ENCODE peak calls at places on chromosomes 16 and 17, in five cellular contexts. K is uterus; D is naive thymus-derived CD4-positive, alpha-beta T cell; C is small intestine; E is GM12878. M is an unnamed sample.
A peak's percentile ranks its signal among the peaks of the same experiment; 100 is the strongest.

GRCh38 chr17:45020354-45021138 is 30.9 kb downstream of the DCAKD start:
- DNase-seq in E (no peak), C (no peak), K (peak; percentile 30), D (no peak), M (peak; percentile 48)

GRCh38 chr16:87366930-87367329 is 16.6 kb downstream of the FBXO31 start:
- DNase-seq in E (no peak), D (no peak), C (no peak), K (no peak), M (no peak)

GRCh38 chr17:47956818-47957590 is 679 bp downstream of the PRR15L start:
- DNase-seq in D (no peak), E (no peak), C (peak; percentile 64), K (no peak), M (peak; percentile 54)

GRCh38 chr16:87182759-87183158 is 134.4 kb downstream of the C16orf95 start:
- DNase-seq in C (no peak), D (no peak), E (no peak), K (no peak), M (no peak)

GRCh38 chr17:41939044-41939695 is 8.8 kb downstream of the ODAD4 start:
- DNase-seq in D (no peak), C (no peak), E (no peak), K (no peak), M (no peak)

GRCh38 chr16:69513180-69513966 is 52.4 kb upstream of the NFAT5 start:
- DNase-seq in E (no peak), D (no peak), K (no peak), C (no peak), M (no peak)

GRCh38 chr17:63405741-63406261 is 40.3 kb downstream of the CYB561 start:
- DNase-seq in K (no peak), C (peak; percentile 67), D (no peak), E (no peak), M (peak; percentile 35)

GRCh38 chr16:30740364-30741251 is 7.6 kb upstream of the PHKG2 start:
- DNase-seq in E (no peak), D (no peak), K (peak; percentile 80), C (peak; percentile 95), M (peak; percentile 96)

GRCh38 chr17:30717290-30718098 is 107.0 kb downstream of the CRLF3 start:
- DNase-seq in D (no peak), C (peak; percentile 28), E (no peak), K (no peak), M (no peak)

GRCh38 chr17:44925731-44926697 is 10.7 kb upstream of the GFAP start:
- DNase-seq in E (no peak), C (no peak), D (no peak), K (no peak), M (peak; percentile 7)

GRCh38 chr16:74064120-74064735 is 232.4 kb upstream of the PSMD7 start:
- DNase-seq in K (no peak), D (no peak), E (no peak), C (no peak), M (no peak)

GRCh38 chr17:69093279-69093789 is 32.6 kb upstream of the ABCA9 start:
- DNase-seq in D (no peak), E (no peak), K (no peak), C (peak; percentile 46), M (no peak)

GRCh38 chr17:62892870-62893338 is 73.1 kb upstream of the TANC2 start:
- DNase-seq in K (no peak), E (no peak), C (no peak), D (no peak), M (no peak)

GRCh38 chr16:7055443-7055842 is 277.2 kb upstream of the RBFOX1 start:
- DNase-seq in D (no peak), E (no peak), K (no peak), C (no peak), M (no peak)

GRCh38 chr17:45294506-45294905 is 22.3 kb downstream of the MAP3K14 start:
- DNase-seq in C (peak; percentile 34), D (no peak), K (no peak), E (no peak), M (no peak)

GRCh38 chr16:64989050-64989449 is 132.8 kb downstream of the CDH11 start:
- DNase-seq in E (no peak), K (no peak), C (no peak), D (no peak), M (no peak)

GRCh38 chr17:64332502-64332901 is 58.2 kb downstream of the PECAM1 start:
- DNase-seq in E (no peak), D (no peak), K (no peak), C (no peak), M (no peak)

GRCh38 chr17:8563024-8563776 is 67.3 kb downstream of the MYH10 start:
- DNase-seq in E (no peak), D (no peak), C (no peak), K (no peak), M (no peak)

GRCh38 chr17:41555105-41555887 is 16.6 kb downstream of the KRT9 start:
- DNase-seq in C (peak; percentile 94), E (no peak), D (no peak), K (no peak), M (no peak)

GRCh38 chr17:35046740-35047283 is 16.7 kb downstream of the RFFL start:
- DNase-seq in K (no peak), C (peak; percentile 68), E (peak; percentile 81), D (no peak), M (no peak)

GRCh38 chr17:229945-230235 is 48.4 kb upstream of the DOC2B start:
- DNase-seq in D (no peak), C (no peak), K (no peak), E (no peak), M (peak; percentile 22)

GRCh38 chr17:2796164-2797140 is at the start of gene RAP1GAP2:
- DNase-seq in D (peak; percentile 49), K (no peak), E (no peak), C (peak; percentile 53), M (peak; percentile 73)
- H3K4me1 ChIP-seq in D (peaks cover 61% of the 10 kb centered on the region), K (no peaks in the 10 kb centered on the region), E (peaks cover 22% of the 10 kb centered on the region), C (no peaks in the 10 kb centered on the region), M (peaks cover 26% of the 10 kb centered on the region)

DNA sequence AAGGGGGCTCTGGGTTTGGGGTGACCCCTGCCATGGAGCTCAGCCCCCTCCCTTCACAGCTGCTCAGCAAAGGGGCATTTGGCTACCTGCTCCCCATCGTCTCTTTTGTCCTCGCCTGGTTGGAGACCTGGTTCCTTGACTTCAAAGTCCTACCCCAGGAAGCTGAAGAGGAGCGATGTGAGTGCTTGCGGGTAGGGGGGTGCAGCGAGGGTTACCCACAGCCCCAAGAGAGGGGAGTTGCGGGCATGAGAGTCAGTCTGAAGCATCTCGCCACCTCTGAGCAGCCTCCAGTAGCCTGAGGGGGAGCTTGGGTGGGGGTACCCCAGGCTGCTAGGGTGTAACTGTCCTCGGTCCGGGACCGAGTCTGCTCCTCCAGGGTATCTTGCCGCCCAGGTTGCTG is 6.8 kb upstream of the TCAP start:
- DNase-seq in K (no peak), E (no peak), D (no peak), C (no peak), M (no peak)
- H3K4me1 ChIP-seq in K (no peaks in the 10 kb centered on the region), E (peaks cover 6% of the 10 kb centered on the region), D (peaks cover 35% of the 10 kb centered on the region), C (peaks cover 3% of the 10 kb centered on the region), M (peaks cover 16% of the 10 kb centered on the region)

GRCh38 chr17:28548417-28549130 is 3.9 kb downstream of the UNC119 start:
- DNase-seq in K (no peak), D (no peak), C (no peak), E (no peak), M (no peak)
- H3K4me1 ChIP-seq in K (no peaks in the 10 kb centered on the region), D (peaks cover 44% of the 10 kb centered on the region), C (no peaks in the 10 kb centered on the region), E (peaks cover 38% of the 10 kb centered on the region), M (peaks cover 14% of the 10 kb centered on the region)

GRCh38 chr17:81428121-81428515 is 32.9 kb downstream of the BAHCC1 start:
- DNase-seq in C (peak; percentile 26), D (no peak), K (no peak), E (no peak), M (peak; percentile 45)
- H3K4me1 ChIP-seq in C (peaks cover 2% of the 10 kb centered on the region), D (peaks cover 25% of the 10 kb centered on the region), K (peaks cover 7% of the 10 kb centered on the region), E (no peaks in the 10 kb centered on the region), M (peaks cover 37% of the 10 kb centered on the region)

DNA sequence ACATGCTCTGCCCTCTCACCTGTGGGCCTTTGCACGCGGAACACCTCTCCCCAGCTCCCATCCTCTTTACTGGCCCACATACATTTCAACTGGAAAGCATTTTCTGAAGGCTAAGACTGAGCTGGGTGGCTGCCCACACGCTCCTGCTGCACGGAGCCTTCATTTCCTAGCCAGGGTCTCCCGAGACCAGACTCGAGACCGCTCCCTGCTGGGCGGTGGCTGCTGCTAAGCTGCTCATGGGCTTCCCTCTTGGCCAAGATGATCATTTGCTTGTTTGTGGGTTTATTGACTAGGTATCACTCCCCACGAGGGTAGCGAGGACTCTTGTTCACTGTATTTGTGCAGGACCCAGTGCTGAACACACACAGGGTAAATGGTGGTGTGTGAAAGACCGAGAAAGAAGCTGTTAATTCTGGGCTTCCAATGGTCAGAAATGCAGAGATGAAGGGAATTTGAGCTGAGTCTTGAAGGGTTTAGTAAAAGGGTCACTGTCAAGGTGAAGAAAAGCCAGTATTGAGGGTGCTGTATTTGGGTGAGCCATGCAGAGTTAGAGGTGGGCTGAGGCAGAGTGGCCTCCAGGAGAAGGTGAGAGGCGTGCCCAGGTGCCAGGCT is 907 bp downstream of the TRAPPC2L start:
- DNase-seq in D (peak; percentile 54), E (no peak), C (peak; percentile 81), K (peak; percentile 67), M (peak; percentile 86)
- H3K4me1 ChIP-seq in D (peaks cover 25% of the 10 kb centered on the region), E (peaks cover 23% of the 10 kb centered on the region), C (peaks cover 5% of the 10 kb centered on the region), K (no peaks in the 10 kb centered on the region), M (peaks cover 32% of the 10 kb centered on the region)

GRCh38 chr17:7484067-7484963 is at the start of gene POLR2A:
- DNase-seq in C (peak; percentile 98), D (peak; percentile 99), K (peak; percentile 99), E (peak; percentile 95), M (peak; percentile 98)

GRCh38 chr17:7483238-7484066 is 714 bp upstream of the POLR2A start:
- DNase-seq in E (peak; percentile 54), K (peak; percentile 93), D (peak; percentile 80), C (peak; percentile 93), M (peak; percentile 97)

GRCh38 chr17:7490144-7490543 is 6.0 kb downstream of the POLR2A start:
- DNase-seq in C (no peak), K (no peak), D (no peak), E (no peak), M (no peak)

GRCh38 chr17:7484964-7485377 is 805 bp downstream of the POLR2A start:
- DNase-seq in D (no peak), E (no peak), K (no peak), C (no peak), M (no peak)

DNA sequence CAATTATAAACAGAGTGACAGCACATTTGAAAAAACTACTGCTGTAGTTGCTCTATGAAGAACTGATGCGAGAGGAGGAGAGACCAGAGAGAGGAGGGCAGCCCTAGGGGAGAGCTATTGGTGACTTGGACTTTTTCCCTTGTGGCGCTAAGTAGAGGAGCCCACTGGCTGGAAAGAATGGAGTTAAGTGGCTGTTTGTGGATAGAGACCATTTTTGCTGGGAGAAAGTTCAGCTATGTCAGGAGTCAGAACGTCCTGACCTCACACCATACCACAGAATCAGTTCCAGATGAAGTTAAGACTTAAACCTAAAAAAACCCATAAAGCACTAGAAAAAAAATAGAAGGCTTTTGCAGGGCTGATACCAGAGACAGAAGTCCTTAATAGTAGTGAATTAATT is 2.0 kb downstream of the POLR2A start:
- DNase-seq in K (no peak), D (no peak), C (no peak), E (no peak), M (no peak)
- H3K4me1 ChIP-seq in K (no peaks in the 10 kb centered on the region), D (peaks cover 60% of the 10 kb centered on the region), C (peaks cover 7% of the 10 kb centered on the region), E (no peaks in the 10 kb centered on the region), M (peaks cover 46% of the 10 kb centered on the region)

M was measured in mucosa of descending colon.